ENCODE peak calls at places on chromosome X, in five cellular contexts. E is CD8-positive, alpha-beta T cell; X is GM13976; J is breast epithelium; B is pancreas. V is an unnamed sample.

GRCh38 chrX:78111140-78111931 is 7.3 kb downstream of the PGK1 start:
- DNase-seq in X (no peak), B (no peak), E (no peak), J (no peak), V (no peak)

GRCh38 chrX:71955530-71956120 is 45.0 kb downstream of the NHSL2 start:
- DNase-seq in X (no peak), B (no peak), E (no peak), J (no peak), V (no peak)

GRCh38 chrX:56788717-56789122 is 59.7 kb downstream of the NBDY start:
- DNase-seq in J (no peak), E (no peak), X (peak), B (no peak), V (no peak)

GRCh38 chrX:1582686-1583437 is 8.5 kb upstream of the AKAP17A start:
- DNase-seq in E (no peak), J (no peak), B (no peak), X (peak), V (no peak)

GRCh38 chrX:97309717-97310116 is 426.0 kb downstream of the RPA4 start:
- DNase-seq in B (no peak), E (no peak), X (no peak), J (no peak), V (no peak)

GRCh38 chrX:150635952-150636351 is 57.2 kb upstream of the MTMR1 start:
- DNase-seq in X (peak), J (no peak), E (no peak), B (no peak), V (no peak)

GRCh38 chrX:44042124-44042523 is 68.9 kb upstream of the NDP start:
- DNase-seq in X (no peak), B (no peak), J (no peak), E (no peak), V (no peak)

GRCh38 chrX:123665197-123665596 is 67.7 kb downstream of the THOC2 start:
- DNase-seq in X (no peak), J (no peak), B (no peak), E (no peak), V (no peak)

GRCh38 chrX:71543316-71543715 is 10.4 kb downstream of the OGT start:
- DNase-seq in X (no peak), B (no peak), E (no peak), J (no peak), V (no peak)

GRCh38 chrX:79511799-79512198 is 144.7 kb upstream of the ITM2A start:
- DNase-seq in E (no peak), J (no peak), X (no peak), B (no peak), V (no peak)

GRCh38 chrX:79515529-79515928 is 148.4 kb upstream of the ITM2A start:
- DNase-seq in E (no peak), X (no peak), J (no peak), B (no peak), V (no peak)
- TF ChIP-seq CTCF in E (no peak), X (no peak), J (no peak), B (no peak), V (no peak)

GRCh38 chrX:145213504-145213903 is 33.8 kb upstream of the SPANXN1 start:
- DNase-seq in E (no peak), J (no peak), X (no peak), B (no peak), V (no peak)
- TF ChIP-seq CTCF in E (no peak), J (no peak), X (peak), B (no peak), V (no peak)

GRCh38 chrX:119954374-119954773 is 10.8 kb upstream of the NKAP start:
- DNase-seq in E (no peak), X (no peak), B (no peak), J (no peak), V (no peak)
- TF ChIP-seq CTCF in E (no peak), X (no peak), B (no peak), J (no peak), V (no peak)

GRCh38 chrX:65572971-65573370 is 38.4 kb upstream of the LAS1L start:
- DNase-seq in J (no peak), B (no peak), E (no peak), X (no peak), V (no peak)

GRCh38 chrX:65578346-65578745 is 43.8 kb upstream of the LAS1L start:
- DNase-seq in J (no peak), X (no peak), B (no peak), E (no peak), V (no peak)

GRCh38 chrX:65576160-65576559 is 41.6 kb upstream of the LAS1L start:
- DNase-seq in X (no peak), B (no peak), J (no peak), E (no peak), V (no peak)

GRCh38 chrX:65574356-65574755 is 39.8 kb upstream of the LAS1L start:
- DNase-seq in B (no peak), X (no peak), E (no peak), J (no peak), V (no peak)

DNA sequence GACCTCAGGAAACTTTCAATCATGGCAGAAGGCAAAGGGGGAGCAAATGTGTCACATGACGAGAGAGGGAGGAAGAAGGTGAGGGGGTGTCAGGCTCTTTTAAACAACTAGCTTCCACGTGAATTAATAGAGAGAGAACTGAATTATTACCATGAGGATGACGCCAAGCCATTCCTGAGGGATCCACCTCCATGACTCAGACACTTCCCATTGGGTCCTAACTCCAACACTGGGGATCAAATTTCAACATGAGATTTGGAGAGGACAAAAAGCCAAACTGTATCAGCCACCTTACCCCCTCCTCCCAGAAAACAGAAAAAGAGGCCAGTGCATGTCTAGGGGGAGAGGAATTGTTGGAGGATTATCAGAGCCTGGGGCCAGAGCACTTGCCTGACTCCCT is 40.4 kb upstream of the LAS1L start:
- DNase-seq in E (no peak), X (no peak), B (no peak), J (no peak), V (no peak)
- TF ChIP-seq CTCF in E (no peak), X (no peak), B (no peak), J (no peak), V (no peak)

GRCh38 chrX:54172455-54172854 is 10.6 kb downstream of the FAM120C start:
- DNase-seq in B (no peak), J (no peak), X (no peak), E (no peak), V (no peak)
- TF ChIP-seq CTCF in B (no peak), J (no peak), X (no peak), E (no peak), V (no peak)

DNA sequence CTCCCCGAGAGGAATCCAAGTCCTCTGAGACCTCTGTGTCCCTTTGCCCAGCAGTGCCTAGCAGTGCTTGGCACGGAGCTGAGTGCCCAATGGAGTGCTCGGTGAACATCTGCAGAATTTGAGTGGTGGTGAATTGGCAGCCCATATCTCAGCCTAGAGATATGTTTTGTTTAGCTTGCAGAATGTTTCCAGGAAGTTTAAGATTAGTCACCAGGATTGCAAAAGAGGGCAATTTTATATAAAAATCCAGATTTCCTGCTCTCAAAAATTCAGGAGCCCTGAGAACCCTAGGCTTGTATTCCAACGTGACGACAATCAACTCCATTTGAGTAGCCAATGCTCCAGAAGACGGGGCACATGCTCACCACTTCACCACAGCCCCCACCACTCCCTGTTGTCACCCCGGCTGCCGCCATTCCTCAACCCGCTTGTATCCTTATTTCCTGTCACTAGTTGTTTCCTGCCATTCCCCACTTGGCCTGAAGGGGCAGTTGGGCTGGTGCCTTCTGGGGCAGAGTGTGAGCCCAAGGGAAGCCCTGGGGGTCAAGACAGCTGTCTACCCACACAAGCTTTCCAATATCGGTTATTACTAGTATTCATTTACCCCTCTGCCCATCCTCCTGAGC is 116.9 kb downstream of the EFNB1 start:
- DNase-seq in X (peak), B (no peak), J (no peak), E (no peak), V (peak)
- TF ChIP-seq CTCF in X (peak), B (no peak), J (no peak), E (no peak), V (peak)